ENCODE peak calls at places on chromosomes 13 and 19, in seven cellular contexts. P is anterior cingulate cortex; E is stimulated activated CD8-positive, alpha-beta memory T cell treated with anti-CD3 and anti-CD28 coated beads, Interleukin-12 subunit alpha, Interleukin-12 subunit beta, amount 100 ng/mL, for 4 hours; U is amniotic stem cell; M is activated T-cell treated with anti-CD3 and anti-CD28 coated beads, Interleukin-2, amount 50 U/mL, for 48 hours; H is epithelial cell of esophagus; X is ELR. L is an unnamed sample.

GRCh38 chr13:83883061-83883523 is 818 bp upstream of the SLITRK1 start:
- DNase-seq in H (no peak), M (no peak), U (no peak), P (no peak), E (no peak), X (peak; percentile 21), L (no peak)

GRCh38 chr13:98297043-98297442 is 120.0 kb upstream of the RNF113B start:
- DNase-seq in X (no peak), M (no peak), H (no peak), P (no peak), E (no peak), U (no peak), L (no peak)

GRCh38 chr13:29939158-29939557 is 88.7 kb upstream of the UBL3 start:
- DNase-seq in X (no peak), H (no peak), E (no peak), M (no peak), U (no peak), P (no peak), L (no peak)

GRCh38 chr19:3968556-3969434 is 2.1 kb downstream of the DAPK3 start:
- DNase-seq in M (no peak), H (peak; percentile 98), P (no peak), X (peak; percentile 100), E (no peak), U (peak; percentile 99), L (peak; percentile 99)

GRCh38 chr19:58543826-58544590 is at the start of gene TRIM28:
- DNase-seq in M (peak; percentile 100), P (no peak), E (peak; percentile 100), H (peak; percentile 98), X (peak; percentile 97), U (no peak), L (peak; percentile 100)

GRCh38 chr13:35763805-35764170 is 287.3 kb upstream of the MAB21L1 start:
- DNase-seq in M (no peak), X (no peak), U (no peak), P (no peak), H (no peak), E (no peak), L (no peak)

GRCh38 chr13:114063545-114064515 is 68.6 kb downstream of the RASA3 start:
- DNase-seq in U (no peak), E (no peak), M (peak; percentile 48), X (peak; percentile 75), H (peak; percentile 35), P (no peak), L (peak; percentile 56)

GRCh38 chr13:43783820-43784219 is 3.0 kb downstream of the ENOX1 start:
- DNase-seq in H (peak; percentile 57), P (no peak), U (no peak), X (peak; percentile 45), M (no peak), E (no peak), L (peak; percentile 59)

GRCh38 chr19:50427997-50428425 is 4.7 kb upstream of the MYBPC2 start:
- DNase-seq in U (no peak), H (peak; percentile 69), P (peak; percentile 43), X (peak; percentile 34), M (no peak), E (no peak), L (peak; percentile 30)

GRCh38 chr19:17794731-17795494 is at the start of gene B3GNT3:
- DNase-seq in U (no peak), P (no peak), X (peak; percentile 65), M (peak; percentile 46), H (peak; percentile 70), E (no peak), L (no peak)

GRCh38 chr19:41133260-41133659 is 19.0 kb downstream of the CYP2F1 start:
- DNase-seq in E (no peak), M (no peak), H (no peak), U (no peak), X (no peak), P (no peak), L (no peak)

GRCh38 chr19:43432866-43433673 is 18.4 kb downstream of the TEX101 start:
- DNase-seq in X (peak; percentile 72), H (peak; percentile 75), M (peak; percentile 82), P (no peak), E (peak; percentile 46), U (peak; percentile 44), L (no peak)